ENCODE peak calls at places on chromosome 17, in four cellular contexts. K, U, O and C are unnamed samples.

GRCh38 chr17:77736207-77736600 is 222.3 kb upstream of the TNRC6C start:
- DNase-seq in O (peak; percentile 26), K (no peak), U (peak; percentile 21), C (no peak)

GRCh38 chr17:12709063-12709462 is 43.4 kb downstream of the MYOCD start:
- DNase-seq in U (no peak), O (no peak), K (no peak), C (no peak)

GRCh38 chr17:10200645-10201044 is 2.2 kb upstream of the GAS7 start:
- DNase-seq in K (no peak), U (no peak), O (no peak), C (no peak)

GRCh38 chr17:12180644-12181261 is 160.1 kb downstream of the MAP2K4 start:
- DNase-seq in K (peak; percentile 74), O (no peak), U (peak; percentile 39), C (no peak)

GRCh38 chr17:50679008-50679544 is 28.6 kb downstream of the ANKRD40 start:
- DNase-seq in U (no peak), O (no peak), K (no peak), C (no peak)

GRCh38 chr17:76997981-76998531 is 129.9 kb downstream of the MGAT5B start:
- DNase-seq in O (no peak), U (no peak), K (no peak), C (no peak)

GRCh38 chr17:31722251-31723056 is 136.6 kb downstream of the COPRS start:
- DNase-seq in O (no peak), U (no peak), K (no peak), C (peak; percentile 62)

GRCh38 chr17:50051606-50052005 is 4.3 kb upstream of the ITGA3 start:
- DNase-seq in U (no peak), K (peak; percentile 71), O (no peak), C (no peak)

GRCh38 chr17:4479982-4480751 is 18.5 kb upstream of the SPNS2 start:
- DNase-seq in U (peak; percentile 71), K (no peak), O (no peak), C (no peak)

GRCh38 chr17:78737332-78737731 is 44.7 kb downstream of the CYTH1 start:
- DNase-seq in K (peak; percentile 66), U (no peak), O (no peak), C (no peak)

GRCh38 chr17:40482722-40483121 is 18.7 kb downstream of the TNS4 start:
- DNase-seq in O (no peak), K (peak; percentile 24), U (no peak), C (no peak)

GRCh38 chr17:40484973-40485530 is 16.4 kb downstream of the TNS4 start:
- DNase-seq in K (no peak), U (no peak), O (no peak), C (no peak)

GRCh38 chr17:40485851-40486512 is 15.4 kb downstream of the TNS4 start:
- DNase-seq in U (no peak), K (peak; percentile 91), O (no peak), C (peak; percentile 45)

GRCh38 chr17:40483679-40484078 is 17.7 kb downstream of the TNS4 start:
- DNase-seq in U (no peak), O (no peak), K (no peak), C (no peak)

DNA sequence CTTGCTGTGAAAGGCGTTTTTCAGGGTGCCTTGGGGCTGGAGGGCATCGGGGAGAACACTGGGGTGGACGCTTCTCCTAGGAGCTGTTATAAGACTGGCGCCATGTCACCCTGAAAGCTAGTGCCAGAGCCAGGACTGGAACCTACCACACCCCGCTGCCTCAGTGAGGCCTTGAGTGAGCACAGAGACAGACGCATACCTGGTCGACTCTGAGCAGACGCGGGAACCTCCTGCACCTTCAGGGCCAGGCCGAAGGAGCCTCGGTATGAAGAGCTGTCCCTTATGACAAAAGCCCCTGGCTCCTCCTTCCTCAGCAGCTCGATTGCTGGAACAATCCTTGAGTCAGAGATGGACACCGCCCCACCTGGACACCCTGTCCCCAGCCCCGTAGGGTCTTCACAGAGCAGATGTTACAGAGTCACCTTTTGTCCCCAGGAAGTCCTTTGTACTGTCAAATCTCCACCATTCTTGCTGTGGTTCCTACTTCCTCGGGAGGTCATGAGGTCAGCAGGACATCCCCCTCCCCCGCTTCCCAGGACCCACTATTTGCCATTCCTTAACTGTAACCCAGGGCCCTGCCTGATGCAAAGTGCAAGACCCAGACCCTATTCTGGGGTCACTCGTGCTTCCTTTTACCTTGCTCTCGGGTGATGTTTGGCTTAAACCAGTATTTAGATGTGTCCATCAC is 17.0 kb downstream of the TNS4 start:
- DNase-seq in U (no peak), O (no peak), K (no peak), C (no peak)
- H3K4me1 ChIP-seq in U (peaks cover 7% of the 10 kb centered on the region), O (peaks cover 4% of the 10 kb centered on the region), K (peaks cover 56% of the 10 kb centered on the region), C (no peaks in the 10 kb centered on the region)

GRCh38 chr17:63426917-63427308 is 19.2 kb downstream of the CYB561 start:
- DNase-seq in O (no peak), K (no peak), U (no peak), C (no peak)
- H3K27ac ChIP-seq in O (no peak overlapping the region), K (no peak overlapping the region), U (no peak overlapping the region), C (no peak overlapping the region)

DNA sequence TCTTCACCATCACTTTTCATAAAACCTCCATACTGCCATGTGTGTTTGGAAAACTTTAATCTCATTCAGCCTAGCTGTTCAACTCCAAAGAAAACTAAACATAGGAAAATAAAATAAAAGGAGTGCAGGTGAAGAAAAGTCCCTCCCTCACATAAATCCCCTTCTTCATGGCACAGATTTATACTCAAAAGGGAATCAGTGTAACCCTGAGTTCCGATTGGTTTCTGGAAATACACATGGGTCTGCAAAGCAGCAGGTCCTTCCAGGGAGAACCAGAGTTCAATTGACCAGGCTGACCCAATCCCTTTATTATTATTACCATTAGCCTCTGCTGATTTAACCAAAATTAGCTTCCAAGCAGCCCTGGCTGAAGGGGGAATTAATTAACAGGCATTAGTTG is 8.9 kb upstream of the HOXB2 start:
- DNase-seq in U (no peak), O (no peak), K (no peak), C (no peak)
- H3K4me1 ChIP-seq in U (peaks cover 12% of the 10 kb centered on the region), O (peaks cover 19% of the 10 kb centered on the region), K (peaks cover 25% of the 10 kb centered on the region), C (peaks cover 6% of the 10 kb centered on the region)

GRCh38 chr17:45092932-45093430 is 31.9 kb downstream of the NMT1 start:
- DNase-seq in U (peak; percentile 47), O (peak; percentile 81), K (peak; percentile 98), C (peak; percentile 81)
- H3K27ac ChIP-seq in U (peak overlapping the region; percentile 70), O (peak overlapping the region; percentile 92), K (peak overlapping the region; percentile 59), C (peak overlapping the region; percentile 94)

GRCh38 chr17:58005728-58006562 is 1.1 kb downstream of the SRSF1 start:
- DNase-seq in U (no peak), K (no peak), O (no peak), C (no peak)
- H3K4me1 ChIP-seq in U (peaks cover 12% of the 10 kb centered on the region), K (peaks cover 30% of the 10 kb centered on the region), O (peaks cover 69% of the 10 kb centered on the region), C (peaks cover 49% of the 10 kb centered on the region)

GRCh38 chr17:81397314-81398169 is 2.3 kb downstream of the BAHCC1 start:
- DNase-seq in U (peak; percentile 56), K (peak; percentile 62), O (no peak), C (no peak)
- H3K27ac ChIP-seq in U (peak overlapping the region; percentile 76), K (peak overlapping the region; percentile 80), O (peak overlapping the region; percentile 100), C (peak overlapping the region; percentile 93)

DNA sequence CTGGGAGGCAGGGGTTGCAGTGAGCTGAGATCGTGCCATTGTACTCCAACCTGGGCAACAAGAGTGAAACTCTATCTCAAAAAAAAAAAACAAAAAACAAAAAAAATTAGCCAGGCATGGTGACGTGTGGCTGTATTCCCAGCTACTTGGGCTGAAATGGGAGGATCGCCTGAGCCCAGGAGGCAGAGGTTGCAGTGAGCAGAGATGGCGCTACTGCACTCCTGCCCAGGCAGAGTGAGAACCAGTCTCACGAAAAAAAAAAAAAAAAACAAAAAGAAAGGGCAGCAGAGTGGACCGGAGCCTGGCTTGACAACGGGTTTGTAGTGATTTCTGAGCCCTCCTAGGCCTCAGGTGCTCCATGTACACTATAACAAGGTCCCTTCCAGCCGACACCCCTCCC is 33.1 kb downstream of the PEMT start:
- DNase-seq in O (no peak), U (no peak), K (no peak), C (no peak)
- H3K4me1 ChIP-seq in O (peaks cover 41% of the 10 kb centered on the region), U (peaks cover 2% of the 10 kb centered on the region), K (peaks cover 5% of the 10 kb centered on the region), C (peaks cover under 1% of the 10 kb centered on the region)

GRCh38 chr17:34386343-34386924 is 23.4 kb upstream of the CCL1 start:
- DNase-seq in U (no peak), O (no peak), K (no peak), C (no peak)
- H3K27ac ChIP-seq in U (no peak overlapping the region), O (no peak overlapping the region), K (no peak overlapping the region), C (no peak overlapping the region)

DNA sequence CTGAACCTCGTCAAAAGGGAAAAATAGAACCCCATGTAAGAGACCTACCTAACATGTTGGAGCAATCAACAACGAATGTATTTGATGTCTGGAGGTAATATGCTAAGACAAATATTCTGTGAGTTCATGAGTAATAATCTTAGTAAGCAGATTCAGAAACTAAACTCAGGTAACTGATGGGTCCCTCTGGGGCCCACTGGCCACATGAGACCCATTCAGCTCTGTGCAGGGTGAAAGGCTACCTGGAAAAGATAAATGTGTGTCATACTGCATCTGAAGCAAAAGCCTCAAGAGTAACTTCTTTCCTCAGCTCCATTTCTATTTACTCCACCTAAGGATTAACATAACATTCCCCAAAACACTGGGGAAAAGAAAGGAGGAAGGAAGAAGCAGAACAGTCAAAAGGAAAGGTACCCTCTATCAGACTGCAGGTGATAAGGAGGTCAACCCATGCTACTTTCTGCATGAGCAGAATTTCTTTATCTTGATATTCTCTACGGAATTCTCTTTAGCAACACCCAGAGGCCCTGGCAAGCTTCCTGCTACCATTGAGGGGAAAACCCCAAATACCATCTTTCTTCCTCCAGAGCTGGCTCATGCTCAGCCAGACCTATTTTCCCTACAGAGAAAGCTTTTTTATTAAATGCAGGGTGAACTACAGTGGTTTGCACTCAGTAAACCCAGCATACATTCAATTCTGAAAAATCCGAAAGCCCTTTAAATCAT is 37.7 kb upstream of the ABCA6 start:
- DNase-seq in U (no peak), O (no peak), K (no peak), C (no peak)
- H3K4me1 ChIP-seq in U (no peaks in the 10 kb centered on the region), O (no peaks in the 10 kb centered on the region), K (peaks cover 20% of the 10 kb centered on the region), C (no peaks in the 10 kb centered on the region)